ENCODE peak calls at places on chromosome X, in five cellular contexts. One of them, this sample, is unnamed.

GRCh38 chrX:115892787-115893671 is 277.5 kb upstream of the AGTR2 start:
- DNase-seq in astrocyte of the cerebellum: no peak
- DNase-seq in retinal pigment epithelial cell: no peak
- DNase-seq in fibroblast of pulmonary artery: peak
- DNase-seq in endodermal cell: peak
- DNase-seq in this sample: no peak

GRCh38 chrX:101799387-101799786 is 132.4 kb downstream of the ZMAT1 start:
- DNase-seq in retinal pigment epithelial cell: peak
- DNase-seq in astrocyte of the cerebellum: peak
- DNase-seq in endodermal cell: peak
- DNase-seq in fibroblast of pulmonary artery: peak
- DNase-seq in this sample: peak

GRCh38 chrX:52558140-52558539 is 41.3 kb upstream of the XAGE1B start:
- DNase-seq in astrocyte of the cerebellum: no peak
- DNase-seq in fibroblast of pulmonary artery: no peak
- DNase-seq in retinal pigment epithelial cell: no peak
- DNase-seq in endodermal cell: no peak
- DNase-seq in this sample: no peak

GRCh38 chrX:134898450-134898849 is 92.3 kb upstream of the SMIM10 start:
- DNase-seq in retinal pigment epithelial cell: no peak
- DNase-seq in endodermal cell: no peak
- DNase-seq in astrocyte of the cerebellum: no peak
- DNase-seq in fibroblast of pulmonary artery: peak
- DNase-seq in this sample: no peak

GRCh38 chrX:15293471-15293870 is 22.0 kb downstream of the ASB11 start:
- DNase-seq in astrocyte of the cerebellum: no peak
- DNase-seq in fibroblast of pulmonary artery: no peak
- DNase-seq in endodermal cell: no peak
- DNase-seq in retinal pigment epithelial cell: no peak
- DNase-seq in this sample: no peak

GRCh38 chrX:70446380-70447350 is 2.0 kb downstream of the DLG3 start:
- DNase-seq in retinal pigment epithelial cell: no peak
- DNase-seq in endodermal cell: no peak
- DNase-seq in astrocyte of the cerebellum: no peak
- DNase-seq in fibroblast of pulmonary artery: no peak
- DNase-seq in this sample: no peak

GRCh38 chrX:135543924-135544323 is 23.5 kb downstream of the INTS6L start:
- DNase-seq in astrocyte of the cerebellum: no peak
- DNase-seq in retinal pigment epithelial cell: no peak
- DNase-seq in fibroblast of pulmonary artery: no peak
- DNase-seq in endodermal cell: peak
- DNase-seq in this sample: no peak

GRCh38 chrX:40299028-40299479 is 201.3 kb upstream of the BCOR start:
- DNase-seq in endodermal cell: peak
- DNase-seq in retinal pigment epithelial cell: no peak
- DNase-seq in astrocyte of the cerebellum: no peak
- DNase-seq in fibroblast of pulmonary artery: peak
- DNase-seq in this sample: no peak

GRCh38 chrX:54808109-54808604 is 612 bp downstream of the MAGED2 start:
- DNase-seq in astrocyte of the cerebellum: peak
- DNase-seq in retinal pigment epithelial cell: no peak
- DNase-seq in fibroblast of pulmonary artery: no peak
- DNase-seq in endodermal cell: peak
- DNase-seq in this sample: no peak

GRCh38 chrX:155768036-155768769 is 112.9 kb upstream of the VAMP7 start:
- DNase-seq in retinal pigment epithelial cell: no peak
- DNase-seq in fibroblast of pulmonary artery: peak
- DNase-seq in endodermal cell: no peak
- DNase-seq in astrocyte of the cerebellum: no peak
- DNase-seq in this sample: no peak
- TF ChIP-seq CTCF in retinal pigment epithelial cell: no peak
- TF ChIP-seq CTCF in fibroblast of pulmonary artery: no peak
- TF ChIP-seq CTCF in endodermal cell: no peak
- TF ChIP-seq CTCF in astrocyte of the cerebellum: no peak
- TF ChIP-seq CTCF in this sample: no peak

GRCh38 chrX:81957318-81957717 is 755.4 kb downstream of the SH3BGRL start:
- DNase-seq in astrocyte of the cerebellum: no peak
- DNase-seq in retinal pigment epithelial cell: no peak
- DNase-seq in fibroblast of pulmonary artery: peak
- DNase-seq in endodermal cell: no peak
- DNase-seq in this sample: no peak

GRCh38 chrX:81957900-81958545 is 756.1 kb downstream of the SH3BGRL start:
- DNase-seq in endodermal cell: no peak
- DNase-seq in retinal pigment epithelial cell: no peak
- DNase-seq in astrocyte of the cerebellum: no peak
- DNase-seq in fibroblast of pulmonary artery: no peak
- DNase-seq in this sample: no peak
- TF ChIP-seq CTCF in endodermal cell: peak
- TF ChIP-seq CTCF in retinal pigment epithelial cell: no peak
- TF ChIP-seq CTCF in astrocyte of the cerebellum: no peak
- TF ChIP-seq CTCF in fibroblast of pulmonary artery: no peak
- TF ChIP-seq CTCF in this sample: no peak

GRCh38 chrX:31297881-31298280 is 226.0 kb upstream of the FTHL17 start:
- DNase-seq in endodermal cell: no peak
- DNase-seq in fibroblast of pulmonary artery: no peak
- DNase-seq in retinal pigment epithelial cell: no peak
- DNase-seq in astrocyte of the cerebellum: no peak
- DNase-seq in this sample: no peak

GRCh38 chrX:31294475-31294874 is 222.6 kb upstream of the FTHL17 start:
- DNase-seq in fibroblast of pulmonary artery: no peak
- DNase-seq in retinal pigment epithelial cell: no peak
- DNase-seq in astrocyte of the cerebellum: no peak
- DNase-seq in endodermal cell: no peak
- DNase-seq in this sample: no peak

GRCh38 chrX:31298881-31299280 is 227.0 kb upstream of the FTHL17 start:
- DNase-seq in astrocyte of the cerebellum: no peak
- DNase-seq in retinal pigment epithelial cell: peak
- DNase-seq in endodermal cell: no peak
- DNase-seq in fibroblast of pulmonary artery: no peak
- DNase-seq in this sample: no peak

GRCh38 chrX:31287861-31288260 is 216.0 kb upstream of the FTHL17 start:
- DNase-seq in retinal pigment epithelial cell: no peak
- DNase-seq in fibroblast of pulmonary artery: peak
- DNase-seq in endodermal cell: no peak
- DNase-seq in astrocyte of the cerebellum: no peak
- DNase-seq in this sample: no peak

DNA sequence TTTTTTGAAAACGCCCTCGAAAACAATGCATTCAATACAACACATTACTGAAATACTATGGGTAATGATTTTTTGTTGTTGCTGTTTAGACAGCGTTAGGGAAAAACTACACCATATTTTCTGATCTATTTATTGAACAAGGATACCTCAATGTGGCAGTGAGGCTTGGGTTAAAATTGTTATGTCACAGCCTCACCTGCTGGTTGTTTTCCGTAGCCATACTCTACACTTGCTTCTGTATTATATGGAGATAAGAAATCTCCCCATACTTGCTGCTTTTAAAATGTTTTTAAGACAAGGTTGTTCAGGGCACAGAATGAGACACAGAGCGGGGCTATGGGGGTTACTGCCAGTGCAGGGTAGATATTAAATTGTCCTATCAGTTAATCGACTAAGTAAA is 221.6 kb upstream of the FTHL17 start:
- DNase-seq in retinal pigment epithelial cell: no peak
- DNase-seq in astrocyte of the cerebellum: no peak
- DNase-seq in fibroblast of pulmonary artery: no peak
- DNase-seq in endodermal cell: no peak
- DNase-seq in this sample: no peak
- TF ChIP-seq CTCF in retinal pigment epithelial cell: peak
- TF ChIP-seq CTCF in astrocyte of the cerebellum: no peak
- TF ChIP-seq CTCF in fibroblast of pulmonary artery: no peak
- TF ChIP-seq CTCF in endodermal cell: peak
- TF ChIP-seq CTCF in this sample: no peak

GRCh38 chrX:49177873-49178480 is 6.3 kb downstream of the PLP2 start:
- DNase-seq in astrocyte of the cerebellum: no peak
- DNase-seq in retinal pigment epithelial cell: no peak
- DNase-seq in endodermal cell: no peak
- DNase-seq in fibroblast of pulmonary artery: no peak
- DNase-seq in this sample: no peak

GRCh38 chrX:49178537-49178936 is 6.8 kb downstream of the PLP2 start:
- DNase-seq in retinal pigment epithelial cell: no peak
- DNase-seq in fibroblast of pulmonary artery: no peak
- DNase-seq in astrocyte of the cerebellum: no peak
- DNase-seq in endodermal cell: no peak
- DNase-seq in this sample: no peak

GRCh38 chrX:49176421-49177326 is 5.0 kb downstream of the PLP2 start:
- DNase-seq in astrocyte of the cerebellum: no peak
- DNase-seq in fibroblast of pulmonary artery: no peak
- DNase-seq in endodermal cell: no peak
- DNase-seq in retinal pigment epithelial cell: no peak
- DNase-seq in this sample: no peak

GRCh38 chrX:49175875-49176274 is 4.2 kb downstream of the PLP2 start:
- DNase-seq in fibroblast of pulmonary artery: no peak
- DNase-seq in retinal pigment epithelial cell: no peak
- DNase-seq in endodermal cell: no peak
- DNase-seq in astrocyte of the cerebellum: no peak
- DNase-seq in this sample: no peak

GRCh38 chrX:49177338-49177833 is 5.7 kb downstream of the PLP2 start:
- DNase-seq in fibroblast of pulmonary artery: no peak
- DNase-seq in endodermal cell: no peak
- DNase-seq in astrocyte of the cerebellum: no peak
- DNase-seq in retinal pigment epithelial cell: no peak
- DNase-seq in this sample: no peak
- TF ChIP-seq CTCF in fibroblast of pulmonary artery: peak
- TF ChIP-seq CTCF in endodermal cell: no peak
- TF ChIP-seq CTCF in astrocyte of the cerebellum: no peak
- TF ChIP-seq CTCF in retinal pigment epithelial cell: peak
- TF ChIP-seq CTCF in this sample: no peak

This sample was measured in HFFc6.